ENCODE peak calls at places on chromosomes 12 and 14, in nine cellular contexts. G is stimulated activated CD4-positive, alpha-beta T cell treated with anti-CD3 and anti-CD28 coated beads, TNF-alpha, amount 100 ng/mL, for 24 hours; H is NCI-H1092 treated with DMSO at 0.1 percent for 48 hours; B is NCI-H1105; R is T-helper 17 cell; J is dorsolateral prefrontal cortex; M is naive thymus-derived CD8-positive, alpha-beta T cell; O is stimulated activated naive CD4-positive, alpha-beta T cell; I is mesothelial cell of epicardium. Z is an unnamed sample.
A peak's percentile ranks its signal among the peaks of the same experiment; 100 is the strongest.

GRCh38 chr14:68922201-68922613 is 56.9 kb downstream of the ACTN1 start:
- DNase-seq in G (no peak), H (no peak), B (no peak), R (no peak), J (no peak), M (no peak), O (no peak), I (no peak), Z (no peak)

GRCh38 chr14:57212919-57213318 is 55.8 kb downstream of the EXOC5 start:
- DNase-seq in G (no peak), H (no peak), B (no peak), R (no peak), J (no peak), M (no peak), O (no peak), I (no peak), Z (no peak)

GRCh38 chr12:52435659-52435999 is 1.5 kb upstream of the KRT75 start:
- DNase-seq in G (no peak), H (no peak), B (no peak), R (no peak), J (no peak), M (no peak), O (no peak), I (no peak), Z (no peak)

GRCh38 chr12:92248977-92249376 is 103.3 kb upstream of the BTG1 start:
- DNase-seq in G (no peak), H (no peak), B (no peak), R (no peak), J (no peak), M (no peak), O (no peak), I (no peak), Z (no peak)

GRCh38 chr12:45369065-45369464 is 153.2 kb downstream of the ANO6 start:
- DNase-seq in G (no peak), H (no peak), B (no peak), R (no peak), J (no peak), M (no peak), O (no peak), I (no peak), Z (no peak)

GRCh38 chr12:58358369-58358768 is 417.0 kb downstream of the ATP23 start:
- DNase-seq in G (no peak), H (no peak), B (no peak), R (no peak), J (no peak), M (no peak), O (no peak), I (no peak), Z (no peak)

GRCh38 chr12:3313655-3314305 is 177.2 kb upstream of the PRMT8 start:
- DNase-seq in G (no peak), H (peak; percentile 64), B (peak; percentile 41), R (no peak), J (peak; percentile 68), M (no peak), O (no peak), I (no peak), Z (no peak)

GRCh38 chr14:37490607-37491006 is 104.4 kb downstream of the FOXA1 start:
- DNase-seq in G (no peak), H (no peak), B (no peak), R (no peak), J (no peak), M (no peak), O (no peak), I (no peak), Z (no peak)

GRCh38 chr12:89706551-89707348 is 1.9 kb downstream of the ATP2B1 start:
- DNase-seq in G (no peak), H (peak; percentile 30), B (no peak), R (no peak), J (no peak), M (no peak), O (no peak), I (no peak), Z (no peak)

GRCh38 chr14:41817626-41818025 is 210.9 kb downstream of the LRFN5 start:
- DNase-seq in G (no peak), H (no peak), B (no peak), R (no peak), J (no peak), M (no peak), O (no peak), I (no peak), Z (no peak)

GRCh38 chr12:49170924-49171323 is 18.0 kb downstream of the TUBA1A start:
- DNase-seq in G (no peak), H (no peak), B (no peak), R (no peak), J (no peak), M (no peak), O (no peak), I (no peak), Z (no peak)

GRCh38 chr12:112303004-112303403 is 79.2 kb downstream of the HECTD4 start:
- DNase-seq in G (no peak), H (no peak), B (no peak), R (peak; percentile 9), J (no peak), M (no peak), O (no peak), I (no peak), Z (peak; percentile 21)

GRCh38 chr12:70619471-70620152 is 17.6 kb downstream of the PTPRB start:
- DNase-seq in G (no peak), H (no peak), B (no peak), R (no peak), J (no peak), M (no peak), O (no peak), I (no peak), Z (no peak)

GRCh38 chr12:3885179-3886094 is 12.2 kb upstream of the PARP11 start:
- DNase-seq in G (no peak), H (peak; percentile 18), B (peak; percentile 40), R (no peak), J (no peak), M (peak; percentile 12), O (peak; percentile 83), I (no peak), Z (no peak)

GRCh38 chr12:78977463-78977862 is 112.9 kb downstream of the SYT1 start:
- DNase-seq in G (no peak), H (no peak), B (no peak), R (no peak), J (no peak), M (no peak), O (no peak), I (no peak), Z (no peak)

GRCh38 chr12:117069926-117070900 is 29.0 kb downstream of the TESC start:
- DNase-seq in G (no peak), H (no peak), B (no peak), R (no peak), J (no peak), M (no peak), O (no peak), I (no peak), Z (no peak)

GRCh38 chr14:75126121-75126544 is 715 bp downstream of the NEK9 start:
- DNase-seq in G (no peak), H (no peak), B (no peak), R (no peak), J (no peak), M (peak; percentile 13), O (no peak), I (no peak), Z (no peak)

GRCh38 chr12:38983117-38983571 is 77.8 kb upstream of the CPNE8 start:
- DNase-seq in G (no peak), H (no peak), B (no peak), R (no peak), J (no peak), M (no peak), O (no peak), I (no peak), Z (no peak)

GRCh38 chr12:1913377-1914115 is 4.9 kb downstream of the CACNA2D4 start:
- DNase-seq in G (no peak), H (no peak), B (no peak), R (no peak), J (peak; percentile 31), M (no peak), O (no peak), I (no peak), Z (no peak)

GRCh38 chr12:57489157-57489641 is 1.3 kb downstream of the MARS1 start:
- DNase-seq in G (no peak), H (no peak), B (no peak), R (no peak), J (no peak), M (no peak), O (no peak), I (no peak), Z (no peak)

GRCh38 chr14:87386453-87386980 is 606.5 kb downstream of the GALC start:
- DNase-seq in G (no peak), H (no peak), B (no peak), R (no peak), J (no peak), M (no peak), O (no peak), I (no peak), Z (no peak)

GRCh38 chr12:67943295-67943892 is 45.9 kb upstream of the IFNG-AS1 start:
- DNase-seq in G (peak; percentile 34), H (peak; percentile 67), B (peak; percentile 76), R (no peak), J (no peak), M (peak; percentile 27), O (peak; percentile 73), I (no peak), Z (peak; percentile 20)

GRCh38 chr12:106898001-106898966 is 57.4 kb upstream of the TMEM263 start:
- DNase-seq in G (no peak), H (peak; percentile 80), B (peak; percentile 68), R (no peak), J (no peak), M (no peak), O (no peak), I (no peak), Z (no peak)